ENCODE peak calls at places on chromosome 20, in seven cellular contexts. B is H7; G is CD8-positive, alpha-beta T cell; V is GM23338; H is neuronal stem cell; A is heart right ventricle; C is uterus. U is an unnamed sample.

GRCh38 chr20:10432079-10432478 is 1.9 kb downstream of the MKKS start:
- DNase-seq in B (no peak), H (no peak), V (no peak), G (no peak), A (no peak), C (no peak), U (no peak)

GRCh38 chr20:48040491-48040890 is 255.2 kb upstream of the SULF2 start:
- DNase-seq in G (no peak), V (no peak), A (no peak), H (no peak), C (no peak), B (no peak), U (no peak)

GRCh38 chr20:57596998-57597939 is 23.0 kb downstream of the ZBP1 start:
- DNase-seq in B (peak; percentile 97), V (peak; percentile 81), A (peak; percentile 76), C (peak; percentile 72), G (peak; percentile 75), H (peak; percentile 61), U (peak; percentile 72)

GRCh38 chr20:41989935-41990635 is 371.9 kb upstream of the CHD6 start:
- DNase-seq in C (no peak), A (no peak), B (no peak), H (peak; percentile 11), V (no peak), G (no peak), U (no peak)

GRCh38 chr20:21352703-21353102 is 44.6 kb downstream of the NKX2-4 start:
- DNase-seq in G (no peak), C (no peak), B (no peak), V (no peak), A (no peak), H (no peak), U (no peak)

GRCh38 chr20:329851-330232 is 4.5 kb downstream of the SOX12 start:
- DNase-seq in H (no peak), A (no peak), V (peak; percentile 15), G (no peak), C (no peak), B (no peak), U (no peak)

GRCh38 chr20:14845199-14846160 is 508.1 kb upstream of the FLRT3 start:
- DNase-seq in B (no peak), C (no peak), G (no peak), A (no peak), V (no peak), H (no peak), U (no peak)

GRCh38 chr20:57785720-57786119 is 75.9 kb upstream of the PMEPA1 start:
- DNase-seq in B (no peak), C (no peak), G (no peak), V (no peak), H (no peak), A (no peak), U (no peak)

GRCh38 chr20:4519530-4519929 is 202.2 kb upstream of the PRND start:
- DNase-seq in H (peak; percentile 2), V (peak; percentile 78), A (no peak), G (no peak), C (no peak), B (peak; percentile 73), U (no peak)

GRCh38 chr20:63449796-63450730 is 22.4 kb downstream of the KCNQ2 start:
- DNase-seq in C (no peak), G (no peak), A (no peak), B (peak; percentile 83), H (no peak), V (no peak), U (no peak)
- H3K27me3 ChIP-seq in C (peaks cover 18% of the 10 kb centered on the region), G (peaks cover 8% of the 10 kb centered on the region), A (no peaks in the 10 kb centered on the region), B (no peaks in the 10 kb centered on the region), H (no peaks in the 10 kb centered on the region), V (no peaks in the 10 kb centered on the region), U (peaks cover 70% of the 10 kb centered on the region)

GRCh38 chr20:22574545-22575086 is 9.8 kb downstream of the FOXA2 start:
- DNase-seq in G (no peak), B (no peak), H (no peak), V (no peak), C (no peak), A (no peak), U (no peak)

GRCh38 chr20:22576733-22577514 is 7.4 kb downstream of the FOXA2 start:
- DNase-seq in A (no peak), H (no peak), B (no peak), V (no peak), G (no peak), C (no peak), U (no peak)

GRCh38 chr20:22575737-22576136 is 8.6 kb downstream of the FOXA2 start:
- DNase-seq in A (no peak), B (no peak), H (no peak), C (no peak), G (no peak), V (no peak), U (no peak)

GRCh38 chr20:22576273-22576672 is 8.1 kb downstream of the FOXA2 start:
- DNase-seq in V (no peak), C (no peak), H (no peak), B (no peak), G (no peak), A (no peak), U (no peak)

GRCh38 chr20:22575087-22575721 is 9.2 kb downstream of the FOXA2 start:
- DNase-seq in V (no peak), C (no peak), A (no peak), B (no peak), G (no peak), H (no peak), U (no peak)
- H3K36me3 ChIP-seq in V (no peaks in the 10 kb centered on the region), C (no peaks in the 10 kb centered on the region), A (no peaks in the 10 kb centered on the region), B (no peaks in the 10 kb centered on the region), G (no peaks in the 10 kb centered on the region), H (no peaks in the 10 kb centered on the region), U (no peaks in the 10 kb centered on the region)

DNA sequence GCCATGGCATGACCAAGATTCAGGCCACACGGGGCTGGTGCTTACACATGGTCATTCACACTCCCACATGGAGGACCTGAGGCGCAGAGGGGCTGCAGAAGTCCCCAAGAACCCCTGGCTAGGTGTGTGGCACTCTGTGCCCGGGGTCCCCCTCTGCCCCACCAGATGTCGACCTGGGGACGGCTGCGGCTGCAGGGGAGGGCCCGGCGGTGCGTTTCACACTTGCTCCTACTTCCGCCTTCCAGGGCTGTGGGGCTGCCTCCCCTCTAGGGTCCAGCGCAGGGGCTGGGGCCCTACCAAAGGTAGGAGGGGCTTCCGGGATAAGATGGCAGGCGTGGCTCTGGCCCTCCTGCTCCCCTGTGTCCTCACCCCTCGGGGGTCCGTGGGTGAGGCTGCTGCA is 81.1 kb upstream of the SLCO4A1 start:
- DNase-seq in H (no peak), G (no peak), V (no peak), A (no peak), B (no peak), C (no peak), U (no peak)
- H3K27me3 ChIP-seq in H (peaks cover 90% of the 10 kb centered on the region), G (no peaks in the 10 kb centered on the region), V (no peaks in the 10 kb centered on the region), A (no peaks in the 10 kb centered on the region), B (no peaks in the 10 kb centered on the region), C (no peaks in the 10 kb centered on the region), U (peaks cover 74% of the 10 kb centered on the region)

DNA sequence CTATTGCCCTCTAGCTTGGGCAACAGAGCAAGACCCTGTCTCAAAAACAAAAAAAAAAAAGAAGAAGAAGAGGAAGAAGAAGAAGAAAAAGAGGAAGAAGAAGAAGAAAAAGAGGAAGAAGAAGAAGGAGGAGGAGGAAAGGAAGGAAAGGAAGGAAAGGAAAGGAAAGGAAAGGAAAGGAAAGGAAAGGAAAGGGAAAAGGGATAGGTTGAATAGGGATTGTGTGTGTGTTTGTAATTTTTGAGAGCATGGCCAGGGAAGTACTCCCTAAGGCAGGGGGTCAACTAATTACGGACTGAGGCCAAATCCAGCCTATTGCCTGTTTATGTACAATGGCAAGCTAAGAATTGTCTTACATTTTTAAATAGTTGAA is 43.1 kb upstream of the ZNF217 start:
- DNase-seq in A (no peak), H (no peak), V (no peak), B (no peak), G (no peak), C (no peak), U (no peak)
- H3K36me3 ChIP-seq in A (no peaks in the 10 kb centered on the region), H (no peaks in the 10 kb centered on the region), V (no peaks in the 10 kb centered on the region), B (no peaks in the 10 kb centered on the region), G (no peaks in the 10 kb centered on the region), C (no peaks in the 10 kb centered on the region), U (no peaks in the 10 kb centered on the region)

GRCh38 chr20:23047001-23047737 is 2.3 kb downstream of the THBD start:
- DNase-seq in V (no peak), C (no peak), G (no peak), H (no peak), B (no peak), A (no peak), U (no peak)
- H3K27me3 ChIP-seq in V (peaks cover 76% of the 10 kb centered on the region), C (peaks cover 14% of the 10 kb centered on the region), G (no peaks in the 10 kb centered on the region), H (peaks cover 78% of the 10 kb centered on the region), B (peaks cover 52% of the 10 kb centered on the region), A (no peaks in the 10 kb centered on the region), U (peaks cover 99% of the 10 kb centered on the region)

GRCh38 chr20:23374441-23374840 is 12.5 kb downstream of the GZF1 start:
- DNase-seq in B (no peak), C (no peak), V (no peak), H (no peak), A (no peak), G (no peak), U (no peak)

GRCh38 chr20:23370873-23371272 is 8.9 kb downstream of the GZF1 start:
- DNase-seq in C (no peak), B (no peak), V (no peak), G (no peak), H (no peak), A (no peak), U (no peak)

GRCh38 chr20:23370274-23370673 is 8.3 kb downstream of the GZF1 start:
- DNase-seq in H (no peak), C (no peak), V (no peak), B (no peak), A (no peak), G (no peak), U (no peak)

GRCh38 chr20:23369424-23369823 is 7.4 kb downstream of the GZF1 start:
- DNase-seq in H (no peak), A (no peak), C (no peak), G (no peak), B (no peak), V (no peak), U (no peak)

DNA sequence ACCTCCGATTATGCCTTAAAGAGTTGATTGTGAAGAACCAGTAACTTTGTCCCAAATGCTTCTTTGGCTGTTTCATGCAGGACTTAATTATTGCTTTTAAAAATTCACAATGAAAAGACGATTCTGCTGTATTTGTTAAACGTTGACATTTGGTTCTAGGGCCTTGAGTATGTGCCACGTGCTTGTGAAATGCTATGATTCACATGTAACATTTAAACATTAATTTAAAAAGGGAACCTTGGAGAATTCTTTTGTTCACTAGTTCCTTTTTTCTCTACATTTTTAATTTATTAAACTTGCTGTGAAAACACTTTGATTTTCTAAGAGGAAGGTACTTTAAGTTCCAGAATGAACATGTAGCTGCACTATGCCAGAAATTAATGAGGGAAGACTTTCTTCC is 9.5 kb downstream of the GZF1 start:
- DNase-seq in H (no peak), A (no peak), B (no peak), V (no peak), C (no peak), G (no peak), U (no peak)
- H3K36me3 ChIP-seq in H (peaks cover 100% of the 10 kb centered on the region), A (peaks cover 97% of the 10 kb centered on the region), B (peaks cover 27% of the 10 kb centered on the region), V (peaks cover 14% of the 10 kb centered on the region), C (no peaks in the 10 kb centered on the region), G (peaks cover 34% of the 10 kb centered on the region), U (peaks cover 85% of the 10 kb centered on the region)

DNA sequence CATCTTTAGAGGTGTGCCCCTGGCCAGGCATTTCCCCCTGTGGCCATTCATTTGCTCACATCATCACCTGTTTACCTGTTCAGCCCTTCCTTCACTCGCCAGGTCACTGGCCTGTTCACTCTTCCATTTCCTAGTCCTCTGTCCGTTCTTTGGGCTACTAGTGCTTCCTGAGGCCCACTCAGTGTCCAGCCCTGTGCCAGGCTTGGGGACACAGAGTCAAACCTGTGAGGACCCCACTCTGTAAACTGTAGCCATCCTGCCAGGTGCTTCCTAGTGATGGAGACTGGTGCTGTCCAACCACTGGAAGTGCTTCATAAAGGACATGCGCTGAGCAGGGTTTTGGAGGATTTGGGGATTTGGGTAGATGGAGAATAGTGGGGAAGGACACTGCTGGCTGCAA is 3.5 kb downstream of the DLGAP4 start:
- DNase-seq in B (no peak), A (no peak), C (no peak), V (no peak), G (no peak), H (no peak), U (no peak)
- H3K27me3 ChIP-seq in B (peaks cover 34% of the 10 kb centered on the region), A (peaks cover 24% of the 10 kb centered on the region), C (peaks cover 12% of the 10 kb centered on the region), V (peaks cover 31% of the 10 kb centered on the region), G (peaks cover 30% of the 10 kb centered on the region), H (peaks cover 82% of the 10 kb centered on the region), U (peaks cover 94% of the 10 kb centered on the region)